ENCODE peak calls at places on chromosome 2, in eight cellular contexts. K is H9, Q is mammary epithelial cell, P is PC-3, S is fibroblast of lung, F is tibial nerve, H is MM.1S, V is H1. T is an unnamed sample.

GRCh38 chr2:200863655-200864205 is 728 bp downstream of the CLK1 start:
- DNase-seq in P (peak; percentile 8), S (peak; percentile 43), F (peak; percentile 52), K (no peak), H (no peak), V (no peak), Q (peak; percentile 35), T (no peak)

GRCh38 chr2:160411167-160411566 is 82.4 kb downstream of the RBMS1 start:
- DNase-seq in Q (peak; percentile 86), H (peak; percentile 34), F (no peak), K (no peak), S (no peak), P (peak; percentile 72), V (no peak), T (no peak)

GRCh38 chr2:225495706-225496105 is 96.2 kb downstream of the NYAP2 start:
- DNase-seq in P (no peak), H (no peak), S (no peak), Q (no peak), F (no peak), V (no peak), K (no peak), T (no peak)

GRCh38 chr2:224892574-224893204 is 149.6 kb downstream of the DOCK10 start:
- DNase-seq in H (no peak), Q (no peak), F (no peak), K (peak; percentile 51), S (no peak), P (no peak), V (no peak), T (no peak)

GRCh38 chr2:179486969-179487752 is 222.5 kb upstream of the SESTD1 start:
- DNase-seq in F (no peak), V (no peak), K (no peak), P (no peak), S (no peak), H (no peak), Q (no peak), T (no peak)

GRCh38 chr2:170313636-170314348 is 135.8 kb downstream of the MYO3B start:
- DNase-seq in V (no peak), Q (peak; percentile 35), S (no peak), P (peak; percentile 36), H (no peak), F (no peak), K (no peak), T (no peak)

GRCh38 chr2:68739261-68740183 is 4.9 kb downstream of the ARHGAP25 start:
- DNase-seq in S (no peak), P (no peak), Q (no peak), V (no peak), K (no peak), F (no peak), H (no peak), T (no peak)

GRCh38 chr2:179336782-179337534 is 72.3 kb upstream of the SESTD1 start:
- DNase-seq in V (peak; percentile 15), S (peak; percentile 46), Q (no peak), F (peak; percentile 38), K (no peak), P (peak; percentile 68), H (no peak), T (no peak)

GRCh38 chr2:45000341-45000901 is 8.8 kb downstream of the SIX2 start:
- DNase-seq in K (peak; percentile 78), H (no peak), V (no peak), F (no peak), P (no peak), S (no peak), Q (no peak), T (no peak)

GRCh38 chr2:144890828-144891227 is 370.9 kb upstream of the ZEB2 start:
- DNase-seq in F (no peak), K (no peak), Q (peak; percentile 40), H (peak; percentile 15), V (no peak), S (peak; percentile 56), P (peak; percentile 54), T (no peak)

GRCh38 chr2:166197446-166197845 is 69.6 kb upstream of the SCN1A start:
- DNase-seq in S (peak; percentile 55), P (peak; percentile 32), H (no peak), V (no peak), F (no peak), Q (no peak), K (no peak), T (no peak)

GRCh38 chr2:70936979-70937811 is 1.5 kb downstream of the ATP6V1B1 start:
- DNase-seq in P (no peak), H (no peak), F (no peak), S (no peak), Q (no peak), K (peak; percentile 29), V (no peak), T (no peak)

GRCh38 chr2:172091626-172092566 is 6.6 kb downstream of the DLX1 start:
- DNase-seq in P (no peak), F (no peak), S (no peak), K (no peak), H (no peak), Q (no peak), V (no peak), T (no peak)

GRCh38 chr2:64220906-64221659 is 76.9 kb upstream of the PELI1 start:
- DNase-seq in H (no peak), K (no peak), Q (no peak), S (no peak), P (no peak), F (no peak), V (no peak), T (no peak)

GRCh38 chr2:52805901-52806410 is 961.6 kb upstream of the CHAC2 start:
- DNase-seq in V (no peak), P (no peak), F (no peak), H (no peak), K (no peak), Q (no peak), S (peak; percentile 19), T (no peak)

GRCh38 chr2:128736046-128736688 is 417.5 kb upstream of the HS6ST1 start:
- DNase-seq in P (no peak), K (no peak), H (no peak), Q (no peak), F (no peak), V (no peak), S (no peak), T (no peak)

GRCh38 chr2:75481041-75481836 is 79.5 kb downstream of the EVA1A start:
- DNase-seq in Q (peak; percentile 12), P (peak; percentile 32), S (peak; percentile 39), V (no peak), F (no peak), H (no peak), K (no peak), T (no peak)

GRCh38 chr2:241393524-241394196 is 37.6 kb downstream of the FARP2 start:
- DNase-seq in K (no peak), V (no peak), H (no peak), F (no peak), Q (no peak), S (no peak), P (no peak), T (no peak)

GRCh38 chr2:241386519-241386918 is 30.4 kb downstream of the FARP2 start:
- DNase-seq in K (no peak), P (no peak), Q (no peak), S (no peak), F (no peak), H (no peak), V (no peak), T (no peak)

GRCh38 chr2:241390301-241391206 is 34.5 kb downstream of the FARP2 start:
- DNase-seq in S (no peak), P (no peak), V (no peak), F (no peak), Q (peak; percentile 88), H (peak; percentile 21), K (no peak), T (no peak)

GRCh38 chr2:241389697-241390096 is 33.6 kb downstream of the FARP2 start:
- DNase-seq in V (no peak), F (no peak), H (no peak), Q (peak; percentile 8), S (no peak), P (no peak), K (no peak), T (no peak)

DNA sequence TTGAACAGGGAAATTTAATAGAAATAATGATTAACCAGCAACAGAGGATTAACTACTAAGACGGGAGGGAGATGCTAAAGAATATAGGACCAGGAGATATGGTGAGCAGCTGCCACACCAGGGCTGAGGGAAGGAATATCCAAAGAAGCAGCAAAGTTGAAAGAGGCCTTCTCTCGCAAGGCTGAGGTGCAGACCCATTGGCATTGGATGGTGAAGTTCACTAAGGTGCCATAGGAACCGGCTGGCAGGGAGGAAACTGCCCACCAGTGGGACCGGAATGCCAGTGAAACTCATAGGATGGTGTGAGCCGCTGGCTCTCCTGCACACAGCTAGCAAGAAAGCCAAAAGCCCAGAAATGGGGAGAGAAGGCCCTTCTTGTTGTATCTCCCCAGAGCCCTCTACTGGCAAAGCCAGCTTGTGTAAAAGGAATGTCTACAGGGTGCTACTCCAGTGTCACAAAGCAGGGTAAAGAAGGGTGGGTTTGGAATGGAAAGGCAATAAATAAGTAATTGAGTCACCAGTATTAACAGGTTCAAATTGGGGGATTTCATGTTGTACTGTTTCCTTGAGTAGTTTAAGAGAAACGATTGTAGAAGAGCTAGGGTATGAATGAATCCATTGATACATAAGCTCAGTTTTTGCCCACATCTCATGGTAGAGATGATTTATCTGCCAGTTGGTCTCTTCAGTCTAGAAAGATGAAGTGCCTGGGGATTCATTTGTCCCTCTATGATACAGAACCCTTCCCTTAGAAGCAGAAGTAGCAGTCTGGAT is 36.0 kb downstream of the FARP2 start:
- DNase-seq in V (no peak), Q (peak; percentile 14), P (peak; percentile 29), H (peak; percentile 27), S (peak; percentile 45), K (peak; percentile 55), F (no peak), T (no peak)
- TF ChIP-seq CTCF in V (peak; percentile 63), Q (peak; percentile 55), P (peak; percentile 49), H (peak; percentile 42), S (peak; percentile 54), K (peak; percentile 65), F (peak; percentile 22), T (no peak)

DNA sequence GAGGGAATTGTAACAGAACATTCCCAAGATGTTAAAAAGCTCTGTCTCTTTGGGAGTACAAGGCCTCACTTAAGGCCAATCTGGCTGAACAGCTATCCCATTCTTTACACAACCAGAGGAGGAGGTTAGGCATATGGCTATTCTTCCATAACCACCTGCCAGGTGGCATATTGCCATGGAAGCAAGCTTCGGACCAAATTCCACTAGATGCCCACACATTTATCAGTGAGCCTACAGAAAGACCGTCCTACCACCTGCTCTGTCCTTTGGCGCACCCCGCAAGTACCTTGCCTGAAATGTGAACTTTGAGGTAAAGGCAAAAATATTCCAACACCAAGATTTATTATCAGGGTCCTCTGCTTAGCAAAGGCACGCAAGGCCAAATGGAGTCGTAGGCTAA is 519.9 kb upstream of the TNP1 start:
- DNase-seq in P (no peak), K (no peak), H (no peak), F (no peak), Q (no peak), S (no peak), V (no peak), T (no peak)
- H3K27ac ChIP-seq in P (no peak overlapping the region), K (no peak overlapping the region), H (no peak overlapping the region), F (no peak overlapping the region), Q (no peak overlapping the region), S (no peak overlapping the region), V (no peak overlapping the region), T (no peak overlapping the region)

GRCh38 chr2:43400508-43400907 is 174.1 kb upstream of the ZFP36L2 start:
- DNase-seq in V (no peak), H (no peak), K (no peak), S (peak; percentile 40), F (no peak), Q (no peak), P (no peak), T (no peak)
- TF ChIP-seq CTCF in V (no peak), H (no peak), K (no peak), S (peak; percentile 17), F (no peak), Q (no peak), P (no peak), T (no peak)

GRCh38 chr2:102129956-102130650 is 12.4 kb upstream of the IL1R1 start:
- DNase-seq in Q (no peak), F (no peak), S (no peak), K (no peak), V (no peak), P (no peak), H (no peak), T (no peak)
- H3K27ac ChIP-seq in Q (no peak overlapping the region), F (no peak overlapping the region), S (no peak overlapping the region), K (no peak overlapping the region), V (no peak overlapping the region), P (no peak overlapping the region), H (no peak overlapping the region), T (no peak overlapping the region)

T was measured in coronary artery.